ENCODE peak calls at places on chromosomes 5 and 9, in ten cellular contexts. E is transverse colon; M is CD4-positive, alpha-beta memory T cell; V is lower lobe of right lung; R is effector memory CD4-positive, alpha-beta T cell; F is tibial nerve; J is iPS DF 6.9; D is astrocyte; X is astrocyte of the cerebellum; B is neuronal stem cell. G is an unnamed sample.

GRCh38 chr5:72427488-72428437 is 79.4 kb downstream of the ZNF366 start:
- DNase-seq in D (peak; percentile 65), F (no peak), R (no peak), M (no peak), V (no peak), B (peak; percentile 11), J (no peak), E (no peak), X (no peak), G (peak; percentile 19)

GRCh38 chr9:16921855-16922254 is 51.4 kb upstream of the BNC2 start:
- DNase-seq in R (no peak), D (peak; percentile 4), M (no peak), X (no peak), V (no peak), B (no peak), F (no peak), E (no peak), J (no peak), G (peak; percentile 40)

GRCh38 chr5:106959447-106959846 is 711.3 kb downstream of the EFNA5 start:
- DNase-seq in B (no peak), E (peak; percentile 16), V (no peak), F (no peak), D (peak; percentile 66), J (no peak), X (peak; percentile 8), R (no peak), M (no peak), G (no peak)

GRCh38 chr5:52870448-52870847 is 82.7 kb downstream of the ITGA1 start:
- DNase-seq in F (no peak), J (no peak), R (no peak), B (peak; percentile 8), V (no peak), E (no peak), M (no peak), D (no peak), X (no peak), G (peak; percentile 35)

GRCh38 chr5:151204051-151204450 is 19.8 kb downstream of the CCDC69 start:
- DNase-seq in V (no peak), M (no peak), B (no peak), J (no peak), R (no peak), X (no peak), D (no peak), E (no peak), F (no peak), G (no peak)

GRCh38 chr9:33378121-33378795 is 24.1 kb downstream of the AQP7 start:
- DNase-seq in R (no peak), J (no peak), M (no peak), B (no peak), V (no peak), F (no peak), E (no peak), D (no peak), X (no peak), G (no peak)

GRCh38 chr5:156137482-156137881 is 189.5 kb upstream of the SGCD start:
- DNase-seq in R (no peak), B (no peak), V (no peak), X (no peak), M (no peak), D (peak; percentile 65), E (no peak), J (no peak), F (no peak), G (peak; percentile 84)

GRCh38 chr9:112011051-112011620 is 114.5 kb downstream of the UGCG start:
- DNase-seq in F (no peak), D (no peak), X (no peak), B (no peak), M (no peak), E (no peak), R (no peak), J (no peak), V (no peak), G (no peak)

GRCh38 chr5:62790348-62790747 is 211.7 kb downstream of the LRRC70 start:
- DNase-seq in E (no peak), R (no peak), X (no peak), M (no peak), B (no peak), V (no peak), J (no peak), F (peak; percentile 18), D (no peak), G (peak; percentile 13)

GRCh38 chr9:130576176-130576575 is 3.2 kb upstream of the FUBP3 start:
- DNase-seq in J (no peak), D (no peak), X (no peak), V (no peak), E (no peak), M (no peak), R (no peak), B (no peak), F (no peak), G (no peak)

GRCh38 chr9:98860871-98861293 is 53.4 kb downstream of the GALNT12 start:
- DNase-seq in X (peak; percentile 58), E (peak; percentile 44), B (peak; percentile 18), V (no peak), D (peak; percentile 74), M (no peak), J (no peak), R (no peak), F (peak; percentile 66), G (peak; percentile 93)

GRCh38 chr9:124045076-124045829 is 33.7 kb downstream of the LHX2 start:
- DNase-seq in E (peak; percentile 29), D (no peak), X (no peak), M (no peak), B (no peak), F (no peak), R (no peak), J (no peak), V (peak; percentile 64), G (peak; percentile 84)

GRCh38 chr5:32595118-32595517 is 9.8 kb downstream of the SUB1 start:
- DNase-seq in B (no peak), F (no peak), E (no peak), R (no peak), J (no peak), M (no peak), D (no peak), V (no peak), X (no peak), G (no peak)

GRCh38 chr9:116905131-116905724 is 218.1 kb downstream of the TRIM32 start:
- DNase-seq in V (no peak), M (no peak), J (no peak), E (no peak), R (no peak), D (no peak), B (peak; percentile 20), X (no peak), F (no peak), G (no peak)

GRCh38 chr5:122259995-122260394 is 52.0 kb upstream of the SNCAIP start:
- DNase-seq in E (no peak), F (no peak), R (no peak), B (no peak), X (no peak), V (no peak), J (no peak), D (peak; percentile 84), M (no peak), G (peak; percentile 95)

GRCh38 chr9:96418920-96419690 is 935 bp upstream of the ZNF367 start:
- DNase-seq in F (peak; percentile 46), E (peak; percentile 86), R (peak; percentile 36), M (peak; percentile 57), J (no peak), B (no peak), D (no peak), X (no peak), V (peak; percentile 83), G (peak; percentile 78)

GRCh38 chr9:14348241-14349140 is 34.5 kb upstream of the NFIB start:
- DNase-seq in M (no peak), F (no peak), X (no peak), R (no peak), V (no peak), B (peak; percentile 48), J (no peak), E (no peak), D (no peak), G (peak; percentile 54)

GRCh38 chr5:113099822-113100221 is 123.2 kb downstream of the DCP2 start:
- DNase-seq in F (no peak), E (no peak), J (no peak), D (no peak), X (no peak), M (no peak), R (no peak), B (no peak), V (no peak), G (no peak)

GRCh38 chr5:14665949-14666741 is 1.6 kb downstream of the OTULIN start:
- DNase-seq in V (no peak), M (peak; percentile 80), E (peak; percentile 38), B (no peak), D (no peak), J (no peak), R (peak; percentile 29), X (no peak), F (no peak), G (peak; percentile 85)
- H3K4me3 ChIP-seq in V (peak overlapping the region; percentile 84), M (peak overlapping the region; percentile 54), E (peak overlapping the region; percentile 79), B (no peak overlapping the region), D (peak overlapping the region; percentile 66), J (no peak overlapping the region), R (peak overlapping the region; percentile 67), X (peak overlapping the region; percentile 76), F (peak overlapping the region; percentile 60), G (peak overlapping the region; percentile 82)

GRCh38 chr9:71684566-71684965 is 83.7 kb downstream of the CEMIP2 start:
- DNase-seq in R (no peak), D (no peak), E (no peak), F (no peak), X (no peak), B (no peak), M (no peak), V (no peak), J (no peak), G (no peak)
- H3K4me3 ChIP-seq in R (no peak overlapping the region), D (no peak overlapping the region), E (no peak overlapping the region), F (no peak overlapping the region), X (no peak overlapping the region), B (no peak overlapping the region), M (no peak overlapping the region), V (no peak overlapping the region), J (no peak overlapping the region), G (no peak overlapping the region)

GRCh38 chr5:120463026-120463770 is 902 bp upstream of the PRR16 start:
- DNase-seq in M (no peak), B (no peak), R (no peak), J (no peak), F (no peak), D (no peak), V (no peak), X (no peak), E (no peak), G (no peak)
- H3K4me3 ChIP-seq in M (no peak overlapping the region), B (no peak overlapping the region), R (no peak overlapping the region), J (no peak overlapping the region), F (no peak overlapping the region), D (no peak overlapping the region), V (no peak overlapping the region), X (peak overlapping the region; percentile 96), E (no peak overlapping the region), G (peak overlapping the region; percentile 95)

GRCh38 chr5:93589812-93590215 is 6.8 kb downstream of the NR2F1 start:
- DNase-seq in V (no peak), F (no peak), J (no peak), B (no peak), R (no peak), M (no peak), E (no peak), D (no peak), X (no peak), G (no peak)
- H3K4me3 ChIP-seq in V (peak overlapping the region; percentile 27), F (peak overlapping the region; percentile 6), J (no peak overlapping the region), B (no peak overlapping the region), R (no peak overlapping the region), M (no peak overlapping the region), E (no peak overlapping the region), D (peak overlapping the region; percentile 93), X (peak overlapping the region; percentile 98), G (no peak overlapping the region)

GRCh38 chr9:132590037-132590317 is 7.6 kb downstream of the BARHL1 start:
- DNase-seq in X (no peak), B (no peak), F (no peak), J (no peak), V (no peak), M (no peak), D (no peak), R (no peak), E (no peak), G (no peak)
- H3K4me3 ChIP-seq in X (no peak overlapping the region), B (no peak overlapping the region), F (no peak overlapping the region), J (peak overlapping the region; percentile 22), V (no peak overlapping the region), M (no peak overlapping the region), D (no peak overlapping the region), R (no peak overlapping the region), E (no peak overlapping the region), G (no peak overlapping the region)